ENCODE peak calls at places on chromosome 7, in seven cellular contexts. D is AG10803; H is activated naive CD8-positive, alpha-beta T cell treated with anti-CD3 and anti-CD28 coated beads for 36 hours; G is adrenal gland; P is non-pigmented ciliary epithelial cell; A is tibial nerve; M is caudate nucleus. S is an unnamed sample.

GRCh38 chr7:131327049-131327625 is 539 bp upstream of the MKLN1 start:
- DNase-seq in D (peak; percentile 81), H (no peak), G (peak; percentile 34), P (peak; percentile 28), A (no peak), M (peak; percentile 62), S (peak; percentile 50)

GRCh38 chr7:132825932-132826480 is 249.7 kb upstream of the PLXNA4 start:
- DNase-seq in D (no peak), H (no peak), G (no peak), P (no peak), A (no peak), M (peak; percentile 10), S (no peak)

GRCh38 chr7:101308245-101309085 is 13.1 kb downstream of the IFT22 start:
- DNase-seq in D (peak; percentile 15), H (peak; percentile 58), G (no peak), P (no peak), A (no peak), M (no peak), S (peak; percentile 85)

GRCh38 chr7:105954711-105955110 is 8.4 kb upstream of the CDHR3 start:
- DNase-seq in D (no peak), H (no peak), G (no peak), P (no peak), A (no peak), M (no peak), S (no peak)

GRCh38 chr7:90596745-90597526 is 815 bp downstream of the CDK14 start:
- DNase-seq in D (peak; percentile 40), H (no peak), G (no peak), P (no peak), A (no peak), M (no peak), S (no peak)

GRCh38 chr7:143391462-143392404 is 10.6 kb downstream of the ZYX start:
- DNase-seq in D (peak; percentile 83), H (no peak), G (no peak), P (no peak), A (peak; percentile 70), M (no peak), S (peak; percentile 57)

GRCh38 chr7:27873981-27874957 is 134.3 kb downstream of the TAX1BP1 start:
- DNase-seq in D (peak; percentile 72), H (no peak), G (peak; percentile 86), P (no peak), A (no peak), M (peak; percentile 43), S (peak; percentile 49)

GRCh38 chr7:80505900-80506500 is 5.9 kb downstream of the GNAT3 start:
- DNase-seq in D (no peak), H (no peak), G (no peak), P (no peak), A (no peak), M (no peak), S (no peak)

GRCh38 chr7:81926154-81926553 is 156.3 kb upstream of the HGF start:
- DNase-seq in D (peak; percentile 16), H (no peak), G (no peak), P (no peak), A (no peak), M (no peak), S (no peak)

GRCh38 chr7:36115448-36116321 is 37.4 kb upstream of the EEPD1 start:
- DNase-seq in D (peak; percentile 94), H (peak; percentile 84), G (peak; percentile 81), P (peak; percentile 93), A (no peak), M (peak; percentile 91), S (peak; percentile 78)

GRCh38 chr7:131642429-131642828 is 86.0 kb upstream of the PODXL start:
- DNase-seq in D (peak; percentile 68), H (no peak), G (no peak), P (no peak), A (no peak), M (no peak), S (no peak)

GRCh38 chr7:39712746-39713145 is 89.4 kb downstream of the RALA start:
- DNase-seq in D (no peak), H (no peak), G (no peak), P (no peak), A (no peak), M (no peak), S (no peak)

GRCh38 chr7:36487756-36488336 is 98.2 kb downstream of the ANLN start:
- DNase-seq in D (peak; percentile 57), H (peak; percentile 12), G (peak; percentile 25), P (no peak), A (no peak), M (peak; percentile 36), S (no peak)